ENCODE peak calls at places on chromosomes 12 and 14, in eight cellular contexts. One of them, this sample, is unnamed.

GRCh38 chr12:7869137-7869536 is 3.6 kb downstream of the SLC2A14 start:
- DNase-seq in mammary epithelial cell: peak
- DNase-seq in NCI-H524: no peak
- DNase-seq in RWPE1: no peak
- DNase-seq in GM18507: no peak
- DNase-seq in effector memory CD4-positive, alpha-beta T cell: no peak
- DNase-seq in ecto neural progenitor cell: no peak
- DNase-seq in SHP77: no peak
- DNase-seq in this sample: no peak

GRCh38 chr12:23555180-23555784 is 394.2 kb downstream of the SOX5 start:
- DNase-seq in SHP77: no peak
- DNase-seq in ecto neural progenitor cell: no peak
- DNase-seq in RWPE1: no peak
- DNase-seq in GM18507: no peak
- DNase-seq in NCI-H524: no peak
- DNase-seq in effector memory CD4-positive, alpha-beta T cell: no peak
- DNase-seq in mammary epithelial cell: no peak
- DNase-seq in this sample: no peak

GRCh38 chr14:64324461-64325255 is 30.5 kb upstream of the ESR2 start:
- DNase-seq in SHP77: peak
- DNase-seq in mammary epithelial cell: no peak
- DNase-seq in NCI-H524: peak
- DNase-seq in GM18507: no peak
- DNase-seq in ecto neural progenitor cell: no peak
- DNase-seq in effector memory CD4-positive, alpha-beta T cell: no peak
- DNase-seq in RWPE1: peak
- DNase-seq in this sample: no peak

GRCh38 chr12:42716521-42716920 is 127.0 kb upstream of the PRICKLE1 start:
- DNase-seq in mammary epithelial cell: no peak
- DNase-seq in ecto neural progenitor cell: no peak
- DNase-seq in effector memory CD4-positive, alpha-beta T cell: no peak
- DNase-seq in RWPE1: no peak
- DNase-seq in GM18507: no peak
- DNase-seq in SHP77: no peak
- DNase-seq in NCI-H524: no peak
- DNase-seq in this sample: no peak

GRCh38 chr12:5440973-5441372 is 9.1 kb downstream of the NTF3 start:
- DNase-seq in mammary epithelial cell: no peak
- DNase-seq in RWPE1: no peak
- DNase-seq in NCI-H524: no peak
- DNase-seq in SHP77: no peak
- DNase-seq in effector memory CD4-positive, alpha-beta T cell: no peak
- DNase-seq in ecto neural progenitor cell: no peak
- DNase-seq in GM18507: no peak
- DNase-seq in this sample: no peak

GRCh38 chr12:102992297-102992696 is 34.8 kb downstream of the ASCL1 start:
- DNase-seq in NCI-H524: no peak
- DNase-seq in SHP77: peak
- DNase-seq in effector memory CD4-positive, alpha-beta T cell: no peak
- DNase-seq in ecto neural progenitor cell: no peak
- DNase-seq in mammary epithelial cell: no peak
- DNase-seq in GM18507: no peak
- DNase-seq in RWPE1: no peak
- DNase-seq in this sample: no peak

GRCh38 chr14:86574026-86574777 is 1044.3 kb downstream of the FLRT2 start:
- DNase-seq in RWPE1: no peak
- DNase-seq in mammary epithelial cell: no peak
- DNase-seq in GM18507: no peak
- DNase-seq in NCI-H524: no peak
- DNase-seq in SHP77: no peak
- DNase-seq in effector memory CD4-positive, alpha-beta T cell: no peak
- DNase-seq in ecto neural progenitor cell: no peak
- DNase-seq in this sample: no peak

GRCh38 chr12:89075890-89076591 is 276.3 kb downstream of the DUSP6 start:
- DNase-seq in effector memory CD4-positive, alpha-beta T cell: no peak
- DNase-seq in NCI-H524: no peak
- DNase-seq in SHP77: no peak
- DNase-seq in mammary epithelial cell: no peak
- DNase-seq in RWPE1: no peak
- DNase-seq in GM18507: no peak
- DNase-seq in ecto neural progenitor cell: no peak
- DNase-seq in this sample: no peak

GRCh38 chr12:93336344-93336743 is 41.4 kb upstream of the NUDT4 start:
- DNase-seq in RWPE1: no peak
- DNase-seq in SHP77: no peak
- DNase-seq in effector memory CD4-positive, alpha-beta T cell: no peak
- DNase-seq in mammary epithelial cell: peak
- DNase-seq in ecto neural progenitor cell: no peak
- DNase-seq in GM18507: no peak
- DNase-seq in NCI-H524: no peak
- DNase-seq in this sample: no peak

GRCh38 chr12:68451261-68452091 is 119.3 kb upstream of the MDM1 start:
- DNase-seq in ecto neural progenitor cell: no peak
- DNase-seq in effector memory CD4-positive, alpha-beta T cell: no peak
- DNase-seq in GM18507: no peak
- DNase-seq in NCI-H524: no peak
- DNase-seq in SHP77: no peak
- DNase-seq in RWPE1: no peak
- DNase-seq in mammary epithelial cell: peak
- DNase-seq in this sample: peak

GRCh38 chr12:101743724-101744472 is 4.6 kb upstream of the SYCP3 start:
- DNase-seq in NCI-H524: no peak
- DNase-seq in ecto neural progenitor cell: no peak
- DNase-seq in effector memory CD4-positive, alpha-beta T cell: no peak
- DNase-seq in SHP77: no peak
- DNase-seq in GM18507: peak
- DNase-seq in RWPE1: no peak
- DNase-seq in mammary epithelial cell: no peak
- DNase-seq in this sample: no peak

GRCh38 chr14:97878727-97879126 is 1081.5 kb downstream of the VRK1 start:
- DNase-seq in mammary epithelial cell: no peak
- DNase-seq in effector memory CD4-positive, alpha-beta T cell: no peak
- DNase-seq in SHP77: no peak
- DNase-seq in NCI-H524: no peak
- DNase-seq in GM18507: no peak
- DNase-seq in RWPE1: peak
- DNase-seq in ecto neural progenitor cell: no peak
- DNase-seq in this sample: no peak

GRCh38 chr12:127165567-127166392 is 1101.2 kb upstream of the TMEM132C start:
- DNase-seq in NCI-H524: no peak
- DNase-seq in ecto neural progenitor cell: peak
- DNase-seq in mammary epithelial cell: peak
- DNase-seq in RWPE1: peak
- DNase-seq in SHP77: peak
- DNase-seq in effector memory CD4-positive, alpha-beta T cell: peak
- DNase-seq in GM18507: peak
- DNase-seq in this sample: peak

GRCh38 chr12:117518594-117519270 is 157.3 kb upstream of the NOS1 start:
- DNase-seq in ecto neural progenitor cell: no peak
- DNase-seq in mammary epithelial cell: no peak
- DNase-seq in NCI-H524: no peak
- DNase-seq in effector memory CD4-positive, alpha-beta T cell: no peak
- DNase-seq in GM18507: no peak
- DNase-seq in RWPE1: no peak
- DNase-seq in SHP77: no peak
- DNase-seq in this sample: peak

GRCh38 chr12:124543052-124543590 is 24.3 kb downstream of the NCOR2 start:
- DNase-seq in ecto neural progenitor cell: no peak
- DNase-seq in GM18507: no peak
- DNase-seq in SHP77: peak
- DNase-seq in NCI-H524: no peak
- DNase-seq in effector memory CD4-positive, alpha-beta T cell: no peak
- DNase-seq in mammary epithelial cell: no peak
- DNase-seq in RWPE1: no peak
- DNase-seq in this sample: no peak

GRCh38 chr14:22158560-22158959 is 430.5 kb downstream of the DAD1 start:
- DNase-seq in ecto neural progenitor cell: no peak
- DNase-seq in mammary epithelial cell: no peak
- DNase-seq in RWPE1: no peak
- DNase-seq in effector memory CD4-positive, alpha-beta T cell: no peak
- DNase-seq in GM18507: no peak
- DNase-seq in NCI-H524: no peak
- DNase-seq in SHP77: no peak
- DNase-seq in this sample: no peak

GRCh38 chr14:70086685-70087379 is 101.9 kb downstream of the SLC8A3 start:
- DNase-seq in NCI-H524: peak
- DNase-seq in ecto neural progenitor cell: peak
- DNase-seq in RWPE1: peak
- DNase-seq in SHP77: no peak
- DNase-seq in GM18507: no peak
- DNase-seq in mammary epithelial cell: peak
- DNase-seq in effector memory CD4-positive, alpha-beta T cell: no peak
- DNase-seq in this sample: no peak

GRCh38 chr12:6943387-6943718 is 263 bp upstream of the RNU7-1 start:
- DNase-seq in effector memory CD4-positive, alpha-beta T cell: peak
- DNase-seq in NCI-H524: peak
- DNase-seq in SHP77: peak
- DNase-seq in ecto neural progenitor cell: peak
- DNase-seq in mammary epithelial cell: peak
- DNase-seq in GM18507: no peak
- DNase-seq in RWPE1: peak
- DNase-seq in this sample: peak

GRCh38 chr14:90495357-90496276 is 98.8 kb downstream of the CALM1 start:
- DNase-seq in RWPE1: peak
- DNase-seq in GM18507: no peak
- DNase-seq in SHP77: no peak
- DNase-seq in mammary epithelial cell: peak
- DNase-seq in effector memory CD4-positive, alpha-beta T cell: peak
- DNase-seq in NCI-H524: no peak
- DNase-seq in ecto neural progenitor cell: peak
- DNase-seq in this sample: no peak

GRCh38 chr12:19971396-19971802 is 396.9 kb upstream of the PDE3A start:
- DNase-seq in RWPE1: no peak
- DNase-seq in ecto neural progenitor cell: peak
- DNase-seq in GM18507: no peak
- DNase-seq in effector memory CD4-positive, alpha-beta T cell: no peak
- DNase-seq in NCI-H524: no peak
- DNase-seq in SHP77: no peak
- DNase-seq in mammary epithelial cell: no peak
- DNase-seq in this sample: no peak

GRCh38 chr12:93737457-93738198 is 60.5 kb downstream of the CRADD start:
- DNase-seq in ecto neural progenitor cell: no peak
- DNase-seq in NCI-H524: no peak
- DNase-seq in mammary epithelial cell: no peak
- DNase-seq in effector memory CD4-positive, alpha-beta T cell: no peak
- DNase-seq in RWPE1: no peak
- DNase-seq in SHP77: no peak
- DNase-seq in GM18507: no peak
- DNase-seq in this sample: no peak

GRCh38 chr14:49882826-49883694 is 9.8 kb upstream of the ARF6 start:
- DNase-seq in NCI-H524: no peak
- DNase-seq in SHP77: no peak
- DNase-seq in RWPE1: no peak
- DNase-seq in GM18507: no peak
- DNase-seq in ecto neural progenitor cell: no peak
- DNase-seq in mammary epithelial cell: peak
- DNase-seq in effector memory CD4-positive, alpha-beta T cell: no peak
- DNase-seq in this sample: no peak

GRCh38 chr12:9109737-9110491 is 5.8 kb downstream of the A2M start:
- DNase-seq in mammary epithelial cell: no peak
- DNase-seq in effector memory CD4-positive, alpha-beta T cell: no peak
- DNase-seq in SHP77: no peak
- DNase-seq in GM18507: no peak
- DNase-seq in NCI-H524: no peak
- DNase-seq in RWPE1: no peak
- DNase-seq in ecto neural progenitor cell: no peak
- DNase-seq in this sample: no peak

GRCh38 chr14:100037351-100037750 is 27.9 kb upstream of the EVL start:
- DNase-seq in RWPE1: no peak
- DNase-seq in mammary epithelial cell: no peak
- DNase-seq in SHP77: no peak
- DNase-seq in effector memory CD4-positive, alpha-beta T cell: no peak
- DNase-seq in NCI-H524: peak
- DNase-seq in ecto neural progenitor cell: no peak
- DNase-seq in GM18507: no peak
- DNase-seq in this sample: no peak